ENCODE peak calls at places on chromosomes 7 and 10, in six cellular contexts. One of them, this sample, is unnamed.

GRCh38 chr7:93799750-93800357 is 90.7 kb downstream of the TFPI2 start:
- DNase-seq in T-helper 2 cell: no peak
- DNase-seq in activated CD8-positive, alpha-beta memory T cell treated with anti-CD3 and anti-CD28 coated beads for 24 hours: no peak
- DNase-seq in AG09319: no peak
- DNase-seq in foreskin fibroblast: no peak
- DNase-seq in substantia nigra: no peak
- DNase-seq in this sample: peak

GRCh38 chr7:46257766-46258448 is 336.8 kb upstream of the IGFBP3 start:
- DNase-seq in T-helper 2 cell: no peak
- DNase-seq in activated CD8-positive, alpha-beta memory T cell treated with anti-CD3 and anti-CD28 coated beads for 24 hours: no peak
- DNase-seq in AG09319: peak
- DNase-seq in foreskin fibroblast: peak
- DNase-seq in substantia nigra: no peak
- DNase-seq in this sample: no peak

GRCh38 chr10:71132321-71132810 is 80.0 kb upstream of the UNC5B start:
- DNase-seq in T-helper 2 cell: no peak
- DNase-seq in activated CD8-positive, alpha-beta memory T cell treated with anti-CD3 and anti-CD28 coated beads for 24 hours: peak
- DNase-seq in AG09319: no peak
- DNase-seq in foreskin fibroblast: no peak
- DNase-seq in substantia nigra: no peak
- DNase-seq in this sample: no peak

GRCh38 chr7:26131056-26131589 is 20.9 kb upstream of the NFE2L3 start:
- DNase-seq in T-helper 2 cell: no peak
- DNase-seq in activated CD8-positive, alpha-beta memory T cell treated with anti-CD3 and anti-CD28 coated beads for 24 hours: no peak
- DNase-seq in AG09319: no peak
- DNase-seq in foreskin fibroblast: no peak
- DNase-seq in substantia nigra: no peak
- DNase-seq in this sample: no peak

GRCh38 chr7:99828818-99829217 is 1.0 kb downstream of the CYP3A43 start:
- DNase-seq in T-helper 2 cell: no peak
- DNase-seq in activated CD8-positive, alpha-beta memory T cell treated with anti-CD3 and anti-CD28 coated beads for 24 hours: no peak
- DNase-seq in AG09319: no peak
- DNase-seq in foreskin fibroblast: no peak
- DNase-seq in substantia nigra: no peak
- DNase-seq in this sample: no peak

GRCh38 chr10:10870523-10871241 is 147.0 kb upstream of the CELF2 start:
- DNase-seq in T-helper 2 cell: no peak
- DNase-seq in activated CD8-positive, alpha-beta memory T cell treated with anti-CD3 and anti-CD28 coated beads for 24 hours: no peak
- DNase-seq in AG09319: no peak
- DNase-seq in foreskin fibroblast: no peak
- DNase-seq in substantia nigra: no peak
- DNase-seq in this sample: no peak

GRCh38 chr7:12827219-12827821 is 139.9 kb downstream of the ARL4A start:
- DNase-seq in T-helper 2 cell: no peak
- DNase-seq in activated CD8-positive, alpha-beta memory T cell treated with anti-CD3 and anti-CD28 coated beads for 24 hours: no peak
- DNase-seq in AG09319: no peak
- DNase-seq in foreskin fibroblast: no peak
- DNase-seq in substantia nigra: no peak
- DNase-seq in this sample: no peak

GRCh38 chr10:130242483-130242882 is 106.3 kb downstream of the GLRX3 start:
- DNase-seq in T-helper 2 cell: no peak
- DNase-seq in activated CD8-positive, alpha-beta memory T cell treated with anti-CD3 and anti-CD28 coated beads for 24 hours: peak
- DNase-seq in AG09319: no peak
- DNase-seq in foreskin fibroblast: no peak
- DNase-seq in substantia nigra: no peak
- DNase-seq in this sample: no peak

GRCh38 chr10:44132361-44133289 is 252.3 kb downstream of the CXCL12 start:
- DNase-seq in T-helper 2 cell: no peak
- DNase-seq in activated CD8-positive, alpha-beta memory T cell treated with anti-CD3 and anti-CD28 coated beads for 24 hours: no peak
- DNase-seq in AG09319: peak
- DNase-seq in foreskin fibroblast: no peak
- DNase-seq in substantia nigra: no peak
- DNase-seq in this sample: no peak

GRCh38 chr10:32793033-32793432 is 165.0 kb downstream of the ITGB1 start:
- DNase-seq in T-helper 2 cell: no peak
- DNase-seq in activated CD8-positive, alpha-beta memory T cell treated with anti-CD3 and anti-CD28 coated beads for 24 hours: no peak
- DNase-seq in AG09319: no peak
- DNase-seq in foreskin fibroblast: no peak
- DNase-seq in substantia nigra: no peak
- DNase-seq in this sample: no peak

GRCh38 chr7:140435252-140435895 is 31.5 kb downstream of the RAB19 start:
- DNase-seq in T-helper 2 cell: no peak
- DNase-seq in activated CD8-positive, alpha-beta memory T cell treated with anti-CD3 and anti-CD28 coated beads for 24 hours: no peak
- DNase-seq in AG09319: no peak
- DNase-seq in foreskin fibroblast: no peak
- DNase-seq in substantia nigra: no peak
- DNase-seq in this sample: no peak

GRCh38 chr10:61812052-61812721 is 89.3 kb upstream of the ARID5B start:
- DNase-seq in T-helper 2 cell: no peak
- DNase-seq in activated CD8-positive, alpha-beta memory T cell treated with anti-CD3 and anti-CD28 coated beads for 24 hours: no peak
- DNase-seq in AG09319: no peak
- DNase-seq in foreskin fibroblast: no peak
- DNase-seq in substantia nigra: no peak
- DNase-seq in this sample: no peak

GRCh38 chr10:3452683-3453388 is 280.3 kb upstream of the PITRM1 start:
- DNase-seq in T-helper 2 cell: no peak
- DNase-seq in activated CD8-positive, alpha-beta memory T cell treated with anti-CD3 and anti-CD28 coated beads for 24 hours: no peak
- DNase-seq in AG09319: no peak
- DNase-seq in foreskin fibroblast: peak
- DNase-seq in substantia nigra: no peak
- DNase-seq in this sample: peak

GRCh38 chr7:51430480-51431086 is 114.0 kb upstream of the COBL start:
- DNase-seq in T-helper 2 cell: no peak
- DNase-seq in activated CD8-positive, alpha-beta memory T cell treated with anti-CD3 and anti-CD28 coated beads for 24 hours: peak
- DNase-seq in AG09319: no peak
- DNase-seq in foreskin fibroblast: no peak
- DNase-seq in substantia nigra: peak
- DNase-seq in this sample: peak

GRCh38 chr7:141960687-141961422 is 12.7 kb downstream of the TAS2R38 start:
- DNase-seq in T-helper 2 cell: no peak
- DNase-seq in activated CD8-positive, alpha-beta memory T cell treated with anti-CD3 and anti-CD28 coated beads for 24 hours: no peak
- DNase-seq in AG09319: no peak
- DNase-seq in foreskin fibroblast: no peak
- DNase-seq in substantia nigra: no peak
- DNase-seq in this sample: no peak

GRCh38 chr7:25656581-25657026 is 428.3 kb upstream of the NPVF start:
- DNase-seq in T-helper 2 cell: no peak
- DNase-seq in activated CD8-positive, alpha-beta memory T cell treated with anti-CD3 and anti-CD28 coated beads for 24 hours: no peak
- DNase-seq in AG09319: peak
- DNase-seq in foreskin fibroblast: no peak
- DNase-seq in substantia nigra: no peak
- DNase-seq in this sample: peak

GRCh38 chr7:158267737-158268435 is 319.7 kb downstream of the PTPRN2 start:
- DNase-seq in T-helper 2 cell: no peak
- DNase-seq in activated CD8-positive, alpha-beta memory T cell treated with anti-CD3 and anti-CD28 coated beads for 24 hours: no peak
- DNase-seq in AG09319: no peak
- DNase-seq in foreskin fibroblast: no peak
- DNase-seq in substantia nigra: no peak
- DNase-seq in this sample: no peak

GRCh38 chr7:51038573-51038972 is 255.9 kb upstream of the GRB10 start:
- DNase-seq in T-helper 2 cell: no peak
- DNase-seq in activated CD8-positive, alpha-beta memory T cell treated with anti-CD3 and anti-CD28 coated beads for 24 hours: no peak
- DNase-seq in AG09319: no peak
- DNase-seq in foreskin fibroblast: no peak
- DNase-seq in substantia nigra: no peak
- DNase-seq in this sample: no peak

GRCh38 chr10:19811517-19811916 is 4.7 kb upstream of the PLXDC2 start:
- DNase-seq in T-helper 2 cell: no peak
- DNase-seq in activated CD8-positive, alpha-beta memory T cell treated with anti-CD3 and anti-CD28 coated beads for 24 hours: no peak
- DNase-seq in AG09319: no peak
- DNase-seq in foreskin fibroblast: peak
- DNase-seq in substantia nigra: no peak
- DNase-seq in this sample: peak

GRCh38 chr10:69217119-69217754 is 2.9 kb upstream of the HKDC1 start:
- DNase-seq in T-helper 2 cell: no peak
- DNase-seq in activated CD8-positive, alpha-beta memory T cell treated with anti-CD3 and anti-CD28 coated beads for 24 hours: peak
- DNase-seq in AG09319: no peak
- DNase-seq in foreskin fibroblast: peak
- DNase-seq in substantia nigra: no peak
- DNase-seq in this sample: no peak

GRCh38 chr7:21869785-21870402 is 75.8 kb downstream of the CDCA7L start:
- DNase-seq in T-helper 2 cell: no peak
- DNase-seq in activated CD8-positive, alpha-beta memory T cell treated with anti-CD3 and anti-CD28 coated beads for 24 hours: no peak
- DNase-seq in AG09319: no peak
- DNase-seq in foreskin fibroblast: no peak
- DNase-seq in substantia nigra: no peak
- DNase-seq in this sample: peak

GRCh38 chr10:100730739-100731602 is 14.4 kb upstream of the PAX2 start:
- DNase-seq in T-helper 2 cell: no peak
- DNase-seq in activated CD8-positive, alpha-beta memory T cell treated with anti-CD3 and anti-CD28 coated beads for 24 hours: peak
- DNase-seq in AG09319: no peak
- DNase-seq in foreskin fibroblast: no peak
- DNase-seq in substantia nigra: no peak
- DNase-seq in this sample: no peak

GRCh38 chr7:140049339-140050024 is 13.3 kb downstream of the PARP12 start:
- DNase-seq in T-helper 2 cell: no peak
- DNase-seq in activated CD8-positive, alpha-beta memory T cell treated with anti-CD3 and anti-CD28 coated beads for 24 hours: no peak
- DNase-seq in AG09319: no peak
- DNase-seq in foreskin fibroblast: no peak
- DNase-seq in substantia nigra: no peak
- DNase-seq in this sample: peak

GRCh38 chr10:79981673-79982485 is 33.0 kb upstream of the SFTPD start:
- DNase-seq in T-helper 2 cell: no peak
- DNase-seq in activated CD8-positive, alpha-beta memory T cell treated with anti-CD3 and anti-CD28 coated beads for 24 hours: no peak
- DNase-seq in AG09319: no peak
- DNase-seq in foreskin fibroblast: peak
- DNase-seq in substantia nigra: no peak
- DNase-seq in this sample: peak

GRCh38 chr10:73058057-73058591 is 38.5 kb downstream of the P4HA1 start:
- DNase-seq in T-helper 2 cell: no peak
- DNase-seq in activated CD8-positive, alpha-beta memory T cell treated with anti-CD3 and anti-CD28 coated beads for 24 hours: no peak
- DNase-seq in AG09319: no peak
- DNase-seq in foreskin fibroblast: no peak
- DNase-seq in substantia nigra: no peak
- DNase-seq in this sample: no peak

GRCh38 chr7:138001529-138002095 is at the start of gene CREB3L2:
- DNase-seq in T-helper 2 cell: peak
- DNase-seq in activated CD8-positive, alpha-beta memory T cell treated with anti-CD3 and anti-CD28 coated beads for 24 hours: peak
- DNase-seq in AG09319: no peak
- DNase-seq in foreskin fibroblast: no peak
- DNase-seq in substantia nigra: no peak
- DNase-seq in this sample: peak

GRCh38 chr7:136027160-136027559 is 50.0 kb upstream of the MTPN start:
- DNase-seq in T-helper 2 cell: no peak
- DNase-seq in activated CD8-positive, alpha-beta memory T cell treated with anti-CD3 and anti-CD28 coated beads for 24 hours: no peak
- DNase-seq in AG09319: no peak
- DNase-seq in foreskin fibroblast: no peak
- DNase-seq in substantia nigra: no peak
- DNase-seq in this sample: no peak

GRCh38 chr10:33122014-33122788 is 164.2 kb upstream of the ITGB1 start:
- DNase-seq in T-helper 2 cell: no peak
- DNase-seq in activated CD8-positive, alpha-beta memory T cell treated with anti-CD3 and anti-CD28 coated beads for 24 hours: no peak
- DNase-seq in AG09319: peak
- DNase-seq in foreskin fibroblast: peak
- DNase-seq in substantia nigra: no peak
- DNase-seq in this sample: no peak

GRCh38 chr7:137684316-137684715 is 162.5 kb downstream of the DGKI start:
- DNase-seq in T-helper 2 cell: no peak
- DNase-seq in activated CD8-positive, alpha-beta memory T cell treated with anti-CD3 and anti-CD28 coated beads for 24 hours: no peak
- DNase-seq in AG09319: no peak
- DNase-seq in foreskin fibroblast: no peak
- DNase-seq in substantia nigra: no peak
- DNase-seq in this sample: no peak

GRCh38 chr10:81872206-81872605 is 2.8 kb upstream of the NRG3 start:
- DNase-seq in T-helper 2 cell: no peak
- DNase-seq in activated CD8-positive, alpha-beta memory T cell treated with anti-CD3 and anti-CD28 coated beads for 24 hours: no peak
- DNase-seq in AG09319: no peak
- DNase-seq in foreskin fibroblast: no peak
- DNase-seq in substantia nigra: no peak
- DNase-seq in this sample: no peak

This sample was measured in cardiac muscle cell.